ENCODE peak calls at places on chromosomes 11 and 22, in eight cellular contexts. W is heart left ventricle; D is epithelial cell of proximal tubule; L is cardiac muscle cell; A is AG04449; O is tibial nerve; K is CD8-positive, alpha-beta T cell; M is BJ. N is an unnamed sample.
A peak's percentile ranks its signal among the peaks of the same experiment; 100 is the strongest.

GRCh38 chr22:37462983-37463382 is 23.2 kb downstream of the MFNG start:
- DNase-seq in K (no peak), D (no peak), W (no peak), L (peak; percentile 60), O (no peak), M (no peak), A (no peak), N (no peak)

GRCh38 chr22:26229910-26230309 is 60.6 kb downstream of the SEZ6L start:
- DNase-seq in D (no peak), W (no peak), O (no peak), K (no peak), M (no peak), A (no peak), L (no peak), N (no peak)

GRCh38 chr11:117856252-117856651 is 20.2 kb downstream of the FXYD6 start:
- DNase-seq in O (no peak), D (no peak), W (peak; percentile 6), M (no peak), L (no peak), K (no peak), A (no peak), N (peak; percentile 40)

GRCh38 chr11:67113231-67113721 is 5.8 kb upstream of the KDM2A start:
- DNase-seq in L (no peak), O (no peak), K (no peak), A (no peak), W (no peak), D (no peak), M (no peak), N (peak; percentile 55)

GRCh38 chr11:117734596-117734995 is 62.4 kb downstream of the DSCAML1 start:
- DNase-seq in M (no peak), D (no peak), W (no peak), K (no peak), A (no peak), O (no peak), L (no peak), N (no peak)

GRCh38 chr11:67318239-67318555 is 14.9 kb downstream of the SSH3 start:
- DNase-seq in D (no peak), M (no peak), O (no peak), A (no peak), K (no peak), W (no peak), L (no peak), N (no peak)

GRCh38 chr11:4060182-4060923 is 34.2 kb upstream of the RRM1 start:
- DNase-seq in M (no peak), K (no peak), D (no peak), O (no peak), W (no peak), A (no peak), L (no peak), N (no peak)

GRCh38 chr11:92322225-92322624 is 97.6 kb downstream of the FAT3 start:
- DNase-seq in K (no peak), O (no peak), A (no peak), W (no peak), L (no peak), M (no peak), D (no peak), N (no peak)

GRCh38 chr22:45450931-45451651 is 37.6 kb downstream of the RIBC2 start:
- DNase-seq in A (peak; percentile 92), O (peak; percentile 76), D (no peak), M (peak; percentile 99), W (peak; percentile 44), K (no peak), L (peak; percentile 88), N (no peak)

GRCh38 chr11:69446108-69446507 is 35.4 kb upstream of the LINC01488 start:
- DNase-seq in K (no peak), O (no peak), M (no peak), D (no peak), L (peak; percentile 53), A (no peak), W (peak; percentile 15), N (peak; percentile 71)

GRCh38 chr11:47863893-47864430 is 15.8 kb upstream of the NUP160 start:
- DNase-seq in K (no peak), D (no peak), A (no peak), L (no peak), M (no peak), O (no peak), W (no peak), N (no peak)

GRCh38 chr11:121004196-121004840 is 19.6 kb upstream of the TBCEL start:
- DNase-seq in D (no peak), M (no peak), W (no peak), O (no peak), L (no peak), A (no peak), K (no peak), N (no peak)

GRCh38 chr11:132234878-132235277 is 864.5 kb downstream of the NTM start:
- DNase-seq in A (peak; percentile 62), M (peak; percentile 18), D (no peak), O (no peak), K (no peak), W (no peak), L (peak; percentile 20), N (no peak)

GRCh38 chr22:37100589-37101127 is 8.9 kb downstream of the TMPRSS6 start:
- DNase-seq in M (no peak), W (no peak), K (no peak), D (no peak), L (no peak), O (no peak), A (no peak), N (no peak)

GRCh38 chr11:78465169-78465942 is 47.7 kb upstream of the GAB2 start:
- DNase-seq in L (no peak), D (no peak), A (no peak), O (no peak), K (peak; percentile 1), W (no peak), M (no peak), N (no peak)

GRCh38 chr22:25069758-25070461 is 117.4 kb downstream of the KIAA1671 start:
- DNase-seq in L (peak; percentile 21), D (no peak), A (no peak), M (no peak), O (no peak), W (no peak), K (no peak), N (no peak)

GRCh38 chr11:113245216-113245615 is 69.2 kb upstream of the TTC12 start:
- DNase-seq in K (no peak), A (no peak), D (no peak), L (peak; percentile 9), M (no peak), O (no peak), W (no peak), N (no peak)

GRCh38 chr11:76347391-76347790 is 33.5 kb downstream of the THAP12 start:
- DNase-seq in O (no peak), M (no peak), D (no peak), W (no peak), L (peak; percentile 63), K (no peak), A (no peak), N (no peak)

GRCh38 chr11:12285811-12286222 is 91.6 kb upstream of the PARVA start:
- DNase-seq in O (peak; percentile 6), K (no peak), M (no peak), D (no peak), W (no peak), A (no peak), L (peak; percentile 27), N (no peak)

GRCh38 chr11:86278226-86278625 is 23.8 kb upstream of the HIKESHI start:
- DNase-seq in M (no peak), O (no peak), A (no peak), K (no peak), L (no peak), W (no peak), D (no peak), N (no peak)

GRCh38 chr11:86274503-86274902 is 27.5 kb upstream of the HIKESHI start:
- DNase-seq in W (no peak), D (no peak), A (no peak), M (no peak), K (no peak), O (no peak), L (no peak), N (no peak)

GRCh38 chr11:86277741-86278140 is 24.3 kb upstream of the HIKESHI start:
- DNase-seq in D (no peak), K (no peak), L (no peak), W (no peak), A (no peak), M (no peak), O (no peak), N (no peak)

GRCh38 chr11:86274999-86275398 is 27.0 kb upstream of the HIKESHI start:
- DNase-seq in M (no peak), D (no peak), A (no peak), L (no peak), W (no peak), K (no peak), O (no peak), N (no peak)

GRCh38 chr11:86275493-86276370 is 26.3 kb upstream of the HIKESHI start:
- DNase-seq in A (no peak), M (no peak), O (no peak), W (no peak), D (no peak), L (no peak), K (no peak), N (no peak)
- TF ChIP-seq CTCF in A (no peak), M (no peak), O (no peak), W (no peak), D (peak; percentile 5), L (no peak), K (no peak), N (peak; percentile 18)

GRCh38 chr11:34633640-34633989 is 12.7 kb downstream of the EHF start:
- DNase-seq in A (no peak), K (no peak), D (no peak), W (no peak), L (no peak), O (no peak), M (no peak), N (no peak)

GRCh38 chr11:34636127-34636526 is 15.2 kb downstream of the EHF start:
- DNase-seq in L (no peak), D (no peak), W (no peak), A (no peak), K (no peak), M (no peak), O (no peak), N (no peak)

GRCh38 chr11:34632105-34632780 is 11.3 kb downstream of the EHF start:
- DNase-seq in D (no peak), M (no peak), W (peak; percentile 34), K (no peak), A (no peak), L (no peak), O (no peak), N (no peak)

GRCh38 chr11:34631737-34632104 is 10.8 kb downstream of the EHF start:
- DNase-seq in A (no peak), W (no peak), K (no peak), D (no peak), M (no peak), O (no peak), L (no peak), N (no peak)

GRCh38 chr11:34633990-34634725 is 13.3 kb downstream of the EHF start:
- DNase-seq in W (no peak), A (no peak), K (no peak), D (no peak), O (peak; percentile 38), M (no peak), L (peak; percentile 58), N (no peak)
- TF ChIP-seq CTCF in W (no peak), A (no peak), K (no peak), D (no peak), O (no peak), M (no peak), L (no peak), N (no peak)

GRCh38 chr11:108733479-108734116 is 68.7 kb downstream of the DDX10 start:
- DNase-seq in L (peak; percentile 59), M (peak; percentile 33), K (no peak), W (no peak), O (no peak), D (peak; percentile 58), A (no peak), N (no peak)
- TF ChIP-seq CTCF in L (no peak), M (no peak), K (no peak), W (no peak), O (no peak), D (no peak), A (no peak), N (no peak)

GRCh38 chr11:59142530-59143507 is at the start of gene FAM111A:
- DNase-seq in K (peak; percentile 58), L (peak; percentile 90), A (peak; percentile 36), O (peak; percentile 69), M (peak; percentile 35), D (peak; percentile 87), W (peak; percentile 91), N (peak; percentile 91)
- TF ChIP-seq CTCF in K (peak; percentile 45), L (peak; percentile 43), A (peak; percentile 54), O (no peak), M (peak; percentile 32), D (peak; percentile 46), W (peak; percentile 33), N (peak; percentile 74)